ENCODE peak calls at places on chromosomes 6 and 20, in nine cellular contexts. One of them, this sample, is unnamed.

GRCh38 chr20:4459081-4459480 is 262.6 kb upstream of the PRND start:
- DNase-seq in stimulated activated naive B cell treated with anti-CD40 and anti-IgM and Interleukin-4, amounts not matched to agents 10 μg/mL and 1 μg/mL and 100 μg/mL, for 72 hours: no peak
- DNase-seq in NCI-H1105: no peak
- DNase-seq in heart left ventricle: no peak
- DNase-seq in activated T-cell treated with anti-CD3 and anti-CD28 coated beads for 1 hour: no peak
- DNase-seq in activated CD4-positive, alpha-beta T cell treated with anti-CD3 and anti-CD28 coated beads, Interleukin-2, amount 10 ng/mL, durations not matched to agents 24 days and 14 days: peak
- DNase-seq in cardiac muscle cell: no peak
- DNase-seq in lung microvascular endothelial cell: no peak
- DNase-seq in H4: no peak
- DNase-seq in this sample: no peak

GRCh38 chr6:142518126-142518525 is 216.3 kb downstream of the ADGRG6 start:
- DNase-seq in stimulated activated naive B cell treated with anti-CD40 and anti-IgM and Interleukin-4, amounts not matched to agents 10 μg/mL and 1 μg/mL and 100 μg/mL, for 72 hours: no peak
- DNase-seq in cardiac muscle cell: peak
- DNase-seq in activated T-cell treated with anti-CD3 and anti-CD28 coated beads for 1 hour: no peak
- DNase-seq in H4: no peak
- DNase-seq in activated CD4-positive, alpha-beta T cell treated with anti-CD3 and anti-CD28 coated beads, Interleukin-2, amount 10 ng/mL, durations not matched to agents 24 days and 14 days: no peak
- DNase-seq in NCI-H1105: peak
- DNase-seq in lung microvascular endothelial cell: no peak
- DNase-seq in heart left ventricle: no peak
- DNase-seq in this sample: no peak

GRCh38 chr6:81451787-81452186 is 300.7 kb downstream of the TENT5A start:
- DNase-seq in NCI-H1105: no peak
- DNase-seq in activated T-cell treated with anti-CD3 and anti-CD28 coated beads for 1 hour: no peak
- DNase-seq in H4: peak
- DNase-seq in lung microvascular endothelial cell: no peak
- DNase-seq in activated CD4-positive, alpha-beta T cell treated with anti-CD3 and anti-CD28 coated beads, Interleukin-2, amount 10 ng/mL, durations not matched to agents 24 days and 14 days: no peak
- DNase-seq in heart left ventricle: no peak
- DNase-seq in cardiac muscle cell: peak
- DNase-seq in stimulated activated naive B cell treated with anti-CD40 and anti-IgM and Interleukin-4, amounts not matched to agents 10 μg/mL and 1 μg/mL and 100 μg/mL, for 72 hours: no peak
- DNase-seq in this sample: peak

GRCh38 chr6:28124350-28124970 is at the start of gene ZSCAN16:
- DNase-seq in NCI-H1105: peak
- DNase-seq in activated T-cell treated with anti-CD3 and anti-CD28 coated beads for 1 hour: peak
- DNase-seq in stimulated activated naive B cell treated with anti-CD40 and anti-IgM and Interleukin-4, amounts not matched to agents 10 μg/mL and 1 μg/mL and 100 μg/mL, for 72 hours: peak
- DNase-seq in heart left ventricle: peak
- DNase-seq in H4: peak
- DNase-seq in cardiac muscle cell: peak
- DNase-seq in activated CD4-positive, alpha-beta T cell treated with anti-CD3 and anti-CD28 coated beads, Interleukin-2, amount 10 ng/mL, durations not matched to agents 24 days and 14 days: peak
- DNase-seq in lung microvascular endothelial cell: peak
- DNase-seq in this sample: peak

GRCh38 chr6:102832021-102832420 is 1438.5 kb downstream of the GRIK2 start:
- DNase-seq in lung microvascular endothelial cell: no peak
- DNase-seq in H4: no peak
- DNase-seq in cardiac muscle cell: no peak
- DNase-seq in heart left ventricle: no peak
- DNase-seq in activated CD4-positive, alpha-beta T cell treated with anti-CD3 and anti-CD28 coated beads, Interleukin-2, amount 10 ng/mL, durations not matched to agents 24 days and 14 days: no peak
- DNase-seq in stimulated activated naive B cell treated with anti-CD40 and anti-IgM and Interleukin-4, amounts not matched to agents 10 μg/mL and 1 μg/mL and 100 μg/mL, for 72 hours: no peak
- DNase-seq in activated T-cell treated with anti-CD3 and anti-CD28 coated beads for 1 hour: no peak
- DNase-seq in NCI-H1105: no peak
- DNase-seq in this sample: no peak

GRCh38 chr20:62876826-62877728 is 15.5 kb upstream of the TCFL5 start:
- DNase-seq in cardiac muscle cell: peak
- DNase-seq in heart left ventricle: peak
- DNase-seq in H4: no peak
- DNase-seq in lung microvascular endothelial cell: peak
- DNase-seq in activated T-cell treated with anti-CD3 and anti-CD28 coated beads for 1 hour: no peak
- DNase-seq in NCI-H1105: no peak
- DNase-seq in activated CD4-positive, alpha-beta T cell treated with anti-CD3 and anti-CD28 coated beads, Interleukin-2, amount 10 ng/mL, durations not matched to agents 24 days and 14 days: no peak
- DNase-seq in stimulated activated naive B cell treated with anti-CD40 and anti-IgM and Interleukin-4, amounts not matched to agents 10 μg/mL and 1 μg/mL and 100 μg/mL, for 72 hours: no peak
- DNase-seq in this sample: no peak

GRCh38 chr6:134315974-134316391 is 1.9 kb downstream of the SGK1 start:
- DNase-seq in lung microvascular endothelial cell: no peak
- DNase-seq in activated CD4-positive, alpha-beta T cell treated with anti-CD3 and anti-CD28 coated beads, Interleukin-2, amount 10 ng/mL, durations not matched to agents 24 days and 14 days: peak
- DNase-seq in activated T-cell treated with anti-CD3 and anti-CD28 coated beads for 1 hour: no peak
- DNase-seq in cardiac muscle cell: no peak
- DNase-seq in heart left ventricle: no peak
- DNase-seq in NCI-H1105: no peak
- DNase-seq in H4: no peak
- DNase-seq in stimulated activated naive B cell treated with anti-CD40 and anti-IgM and Interleukin-4, amounts not matched to agents 10 μg/mL and 1 μg/mL and 100 μg/mL, for 72 hours: no peak
- DNase-seq in this sample: no peak

GRCh38 chr6:163872335-163872734 is 457.8 kb downstream of the QKI start:
- DNase-seq in H4: no peak
- DNase-seq in activated CD4-positive, alpha-beta T cell treated with anti-CD3 and anti-CD28 coated beads, Interleukin-2, amount 10 ng/mL, durations not matched to agents 24 days and 14 days: no peak
- DNase-seq in lung microvascular endothelial cell: no peak
- DNase-seq in NCI-H1105: no peak
- DNase-seq in stimulated activated naive B cell treated with anti-CD40 and anti-IgM and Interleukin-4, amounts not matched to agents 10 μg/mL and 1 μg/mL and 100 μg/mL, for 72 hours: no peak
- DNase-seq in heart left ventricle: no peak
- DNase-seq in activated T-cell treated with anti-CD3 and anti-CD28 coated beads for 1 hour: no peak
- DNase-seq in cardiac muscle cell: peak
- DNase-seq in this sample: no peak

GRCh38 chr6:30798501-30798900 is 54.2 kb upstream of the IER3 start:
- DNase-seq in H4: no peak
- DNase-seq in NCI-H1105: no peak
- DNase-seq in heart left ventricle: no peak
- DNase-seq in activated T-cell treated with anti-CD3 and anti-CD28 coated beads for 1 hour: no peak
- DNase-seq in cardiac muscle cell: no peak
- DNase-seq in stimulated activated naive B cell treated with anti-CD40 and anti-IgM and Interleukin-4, amounts not matched to agents 10 μg/mL and 1 μg/mL and 100 μg/mL, for 72 hours: no peak
- DNase-seq in lung microvascular endothelial cell: no peak
- DNase-seq in activated CD4-positive, alpha-beta T cell treated with anti-CD3 and anti-CD28 coated beads, Interleukin-2, amount 10 ng/mL, durations not matched to agents 24 days and 14 days: no peak
- DNase-seq in this sample: no peak

GRCh38 chr20:63497138-63497945 is 1.5 kb downstream of the EEF1A2 start:
- DNase-seq in lung microvascular endothelial cell: no peak
- DNase-seq in heart left ventricle: peak
- DNase-seq in stimulated activated naive B cell treated with anti-CD40 and anti-IgM and Interleukin-4, amounts not matched to agents 10 μg/mL and 1 μg/mL and 100 μg/mL, for 72 hours: no peak
- DNase-seq in cardiac muscle cell: no peak
- DNase-seq in H4: no peak
- DNase-seq in NCI-H1105: no peak
- DNase-seq in activated T-cell treated with anti-CD3 and anti-CD28 coated beads for 1 hour: no peak
- DNase-seq in activated CD4-positive, alpha-beta T cell treated with anti-CD3 and anti-CD28 coated beads, Interleukin-2, amount 10 ng/mL, durations not matched to agents 24 days and 14 days: no peak
- DNase-seq in this sample: no peak

GRCh38 chr6:22147983-22148797 is 148.6 kb downstream of the PRL start:
- DNase-seq in heart left ventricle: peak
- DNase-seq in H4: peak
- DNase-seq in stimulated activated naive B cell treated with anti-CD40 and anti-IgM and Interleukin-4, amounts not matched to agents 10 μg/mL and 1 μg/mL and 100 μg/mL, for 72 hours: no peak
- DNase-seq in lung microvascular endothelial cell: peak
- DNase-seq in cardiac muscle cell: peak
- DNase-seq in activated CD4-positive, alpha-beta T cell treated with anti-CD3 and anti-CD28 coated beads, Interleukin-2, amount 10 ng/mL, durations not matched to agents 24 days and 14 days: no peak
- DNase-seq in activated T-cell treated with anti-CD3 and anti-CD28 coated beads for 1 hour: no peak
- DNase-seq in NCI-H1105: peak
- DNase-seq in this sample: no peak

GRCh38 chr20:21796059-21796458 is 90.6 kb downstream of the PAX1 start:
- DNase-seq in cardiac muscle cell: no peak
- DNase-seq in heart left ventricle: no peak
- DNase-seq in NCI-H1105: no peak
- DNase-seq in activated T-cell treated with anti-CD3 and anti-CD28 coated beads for 1 hour: no peak
- DNase-seq in lung microvascular endothelial cell: no peak
- DNase-seq in activated CD4-positive, alpha-beta T cell treated with anti-CD3 and anti-CD28 coated beads, Interleukin-2, amount 10 ng/mL, durations not matched to agents 24 days and 14 days: no peak
- DNase-seq in stimulated activated naive B cell treated with anti-CD40 and anti-IgM and Interleukin-4, amounts not matched to agents 10 μg/mL and 1 μg/mL and 100 μg/mL, for 72 hours: no peak
- DNase-seq in H4: no peak
- DNase-seq in this sample: no peak

GRCh38 chr6:23890543-23891227 is 235.3 kb upstream of the NRSN1 start:
- DNase-seq in NCI-H1105: no peak
- DNase-seq in activated CD4-positive, alpha-beta T cell treated with anti-CD3 and anti-CD28 coated beads, Interleukin-2, amount 10 ng/mL, durations not matched to agents 24 days and 14 days: no peak
- DNase-seq in stimulated activated naive B cell treated with anti-CD40 and anti-IgM and Interleukin-4, amounts not matched to agents 10 μg/mL and 1 μg/mL and 100 μg/mL, for 72 hours: no peak
- DNase-seq in cardiac muscle cell: peak
- DNase-seq in activated T-cell treated with anti-CD3 and anti-CD28 coated beads for 1 hour: no peak
- DNase-seq in lung microvascular endothelial cell: no peak
- DNase-seq in heart left ventricle: no peak
- DNase-seq in H4: peak
- DNase-seq in this sample: no peak

GRCh38 chr20:1876975-1877603 is 18.1 kb upstream of the SIRPA start:
- DNase-seq in H4: peak
- DNase-seq in stimulated activated naive B cell treated with anti-CD40 and anti-IgM and Interleukin-4, amounts not matched to agents 10 μg/mL and 1 μg/mL and 100 μg/mL, for 72 hours: no peak
- DNase-seq in lung microvascular endothelial cell: peak
- DNase-seq in activated CD4-positive, alpha-beta T cell treated with anti-CD3 and anti-CD28 coated beads, Interleukin-2, amount 10 ng/mL, durations not matched to agents 24 days and 14 days: no peak
- DNase-seq in heart left ventricle: no peak
- DNase-seq in NCI-H1105: no peak
- DNase-seq in cardiac muscle cell: no peak
- DNase-seq in activated T-cell treated with anti-CD3 and anti-CD28 coated beads for 1 hour: no peak
- DNase-seq in this sample: peak

GRCh38 chr6:94272327-94272726 is 853.0 kb upstream of the EPHA7 start:
- DNase-seq in NCI-H1105: no peak
- DNase-seq in activated CD4-positive, alpha-beta T cell treated with anti-CD3 and anti-CD28 coated beads, Interleukin-2, amount 10 ng/mL, durations not matched to agents 24 days and 14 days: no peak
- DNase-seq in lung microvascular endothelial cell: no peak
- DNase-seq in heart left ventricle: no peak
- DNase-seq in cardiac muscle cell: no peak
- DNase-seq in H4: no peak
- DNase-seq in activated T-cell treated with anti-CD3 and anti-CD28 coated beads for 1 hour: no peak
- DNase-seq in stimulated activated naive B cell treated with anti-CD40 and anti-IgM and Interleukin-4, amounts not matched to agents 10 μg/mL and 1 μg/mL and 100 μg/mL, for 72 hours: no peak
- DNase-seq in this sample: no peak